ENCODE peak calls at places on chromosomes 1 and 21, in seven cellular contexts. E is omental fat pad; X is GM13977; U is GM20000; C is HS-27A; I is AG04450; H is naive thymus-derived CD8-positive, alpha-beta T cell. Z is an unnamed sample.

GRCh38 chr1:201042663-201043461 is 19.3 kb upstream of the KIF21B start:
- DNase-seq in E (peak), X (peak), U (peak), C (peak), I (peak), H (peak), Z (no peak)

GRCh38 chr1:154803203-154803920 is 66.7 kb downstream of the KCNN3 start:
- DNase-seq in E (no peak), X (no peak), U (no peak), C (no peak), I (no peak), H (no peak), Z (no peak)

GRCh38 chr21:22791986-22792560 is 1793.9 kb downstream of the NCAM2 start:
- DNase-seq in E (no peak), X (peak), U (peak), C (peak), I (peak), H (no peak), Z (peak)

GRCh38 chr1:38061883-38062328 is 15.3 kb upstream of the POU3F1 start:
- DNase-seq in E (no peak), X (peak), U (peak), C (no peak), I (no peak), H (no peak), Z (no peak)

GRCh38 chr1:78561856-78562255 is 58.4 kb upstream of the IFI44L start:
- DNase-seq in E (no peak), X (no peak), U (no peak), C (no peak), I (no peak), H (no peak), Z (no peak)

GRCh38 chr1:48878191-48878940 is 101.7 kb upstream of the BEND5 start:
- DNase-seq in E (no peak), X (no peak), U (no peak), C (no peak), I (no peak), H (no peak), Z (peak)

GRCh38 chr1:32464191-32464715 is 619 bp upstream of the ZBTB8B start:
- DNase-seq in E (no peak), X (peak), U (no peak), C (no peak), I (no peak), H (no peak), Z (no peak)

GRCh38 chr1:168380945-168381344 is 100.3 kb downstream of the TBX19 start:
- DNase-seq in E (no peak), X (no peak), U (no peak), C (no peak), I (no peak), H (no peak), Z (no peak)

GRCh38 chr1:243312962-243313634 is 57.3 kb downstream of the SDCCAG8 start:
- DNase-seq in E (no peak), X (peak), U (peak), C (no peak), I (no peak), H (no peak), Z (peak)

GRCh38 chr1:246261641-246262040 is 245.4 kb downstream of the SMYD3 start:
- DNase-seq in E (no peak), X (no peak), U (no peak), C (no peak), I (no peak), H (no peak), Z (no peak)

Z was measured in retinal pigment epithelial cell.